ENCODE peak calls at places on chromosomes 3 and 15, in eight cellular contexts. One of them, this sample, is unnamed. For H3K9me3 and H3K27me3, the result is how much of the 10 kb centered on the place peaks cover.

GRCh38 chr3:185631508-185632206 is 45.6 kb downstream of the SENP2 start:
- DNase-seq in body of pancreas: peak
- DNase-seq in CD8-positive, alpha-beta T cell: no peak
- DNase-seq in CD4-positive, CD25-positive, alpha-beta regulatory T cell: no peak
- DNase-seq in transverse colon: no peak
- DNase-seq in tibial artery: no peak
- DNase-seq in neural progenitor cell: no peak
- DNase-seq in PC-9: no peak
- DNase-seq in this sample: peak

GRCh38 chr3:32180151-32180850 is 58.2 kb upstream of the CMTM8 start:
- DNase-seq in transverse colon: no peak
- DNase-seq in neural progenitor cell: no peak
- DNase-seq in CD8-positive, alpha-beta T cell: peak
- DNase-seq in body of pancreas: no peak
- DNase-seq in tibial artery: no peak
- DNase-seq in PC-9: no peak
- DNase-seq in CD4-positive, CD25-positive, alpha-beta regulatory T cell: no peak
- DNase-seq in this sample: no peak

GRCh38 chr3:24046214-24046613 is 101.1 kb downstream of the NR1D2 start:
- DNase-seq in transverse colon: no peak
- DNase-seq in tibial artery: no peak
- DNase-seq in body of pancreas: no peak
- DNase-seq in CD4-positive, CD25-positive, alpha-beta regulatory T cell: no peak
- DNase-seq in CD8-positive, alpha-beta T cell: no peak
- DNase-seq in PC-9: no peak
- DNase-seq in neural progenitor cell: no peak
- DNase-seq in this sample: no peak

GRCh38 chr15:55235637-55236036 is 38.9 kb upstream of the RSL24D1 start:
- DNase-seq in body of pancreas: no peak
- DNase-seq in neural progenitor cell: no peak
- DNase-seq in CD4-positive, CD25-positive, alpha-beta regulatory T cell: no peak
- DNase-seq in CD8-positive, alpha-beta T cell: no peak
- DNase-seq in transverse colon: no peak
- DNase-seq in PC-9: no peak
- DNase-seq in tibial artery: no peak
- DNase-seq in this sample: no peak

GRCh38 chr3:124592658-124593441 is 137.4 kb upstream of the UMPS start:
- DNase-seq in body of pancreas: peak
- DNase-seq in PC-9: peak
- DNase-seq in transverse colon: peak
- DNase-seq in CD4-positive, CD25-positive, alpha-beta regulatory T cell: peak
- DNase-seq in neural progenitor cell: no peak
- DNase-seq in CD8-positive, alpha-beta T cell: no peak
- DNase-seq in tibial artery: no peak
- DNase-seq in this sample: no peak

GRCh38 chr15:56243117-56243773 is 434 bp downstream of the RFX7 start:
- DNase-seq in CD4-positive, CD25-positive, alpha-beta regulatory T cell: peak
- DNase-seq in tibial artery: peak
- DNase-seq in CD8-positive, alpha-beta T cell: peak
- DNase-seq in neural progenitor cell: peak
- DNase-seq in body of pancreas: peak
- DNase-seq in transverse colon: peak
- DNase-seq in PC-9: peak
- DNase-seq in this sample: peak

GRCh38 chr15:57436961-57437360 is 60.7 kb downstream of the CGNL1 start:
- DNase-seq in PC-9: no peak
- DNase-seq in neural progenitor cell: no peak
- DNase-seq in transverse colon: no peak
- DNase-seq in body of pancreas: peak
- DNase-seq in CD8-positive, alpha-beta T cell: no peak
- DNase-seq in tibial artery: no peak
- DNase-seq in CD4-positive, CD25-positive, alpha-beta regulatory T cell: no peak
- DNase-seq in this sample: no peak

GRCh38 chr3:56801151-56801596 is 575 bp downstream of the ARHGEF3 start:
- DNase-seq in CD4-positive, CD25-positive, alpha-beta regulatory T cell: no peak
- DNase-seq in neural progenitor cell: no peak
- DNase-seq in body of pancreas: peak
- DNase-seq in CD8-positive, alpha-beta T cell: peak
- DNase-seq in tibial artery: no peak
- DNase-seq in PC-9: no peak
- DNase-seq in transverse colon: no peak
- DNase-seq in this sample: no peak

GRCh38 chr15:40069178-40070165 is 30.5 kb upstream of the SRP14 start:
- DNase-seq in tibial artery: peak
- DNase-seq in CD4-positive, CD25-positive, alpha-beta regulatory T cell: no peak
- DNase-seq in PC-9: peak
- DNase-seq in CD8-positive, alpha-beta T cell: no peak
- DNase-seq in body of pancreas: peak
- DNase-seq in neural progenitor cell: peak
- DNase-seq in transverse colon: peak
- DNase-seq in this sample: peak

GRCh38 chr15:26013946-26014345 is 150.8 kb upstream of the ATP10A start:
- DNase-seq in CD4-positive, CD25-positive, alpha-beta regulatory T cell: no peak
- DNase-seq in PC-9: no peak
- DNase-seq in body of pancreas: no peak
- DNase-seq in tibial artery: no peak
- DNase-seq in CD8-positive, alpha-beta T cell: no peak
- DNase-seq in transverse colon: no peak
- DNase-seq in neural progenitor cell: no peak
- DNase-seq in this sample: no peak

GRCh38 chr3:62184559-62184958 is 188.8 kb downstream of the FEZF2 start:
- DNase-seq in PC-9: no peak
- DNase-seq in CD8-positive, alpha-beta T cell: no peak
- DNase-seq in neural progenitor cell: no peak
- DNase-seq in CD4-positive, CD25-positive, alpha-beta regulatory T cell: no peak
- DNase-seq in tibial artery: no peak
- DNase-seq in transverse colon: no peak
- DNase-seq in body of pancreas: no peak
- DNase-seq in this sample: peak

GRCh38 chr15:70559223-70559823 is 204.0 kb downstream of the UACA start:
- DNase-seq in transverse colon: peak
- DNase-seq in PC-9: no peak
- DNase-seq in body of pancreas: peak
- DNase-seq in CD8-positive, alpha-beta T cell: peak
- DNase-seq in CD4-positive, CD25-positive, alpha-beta regulatory T cell: peak
- DNase-seq in tibial artery: peak
- DNase-seq in neural progenitor cell: no peak
- DNase-seq in this sample: peak

GRCh38 chr3:54121404-54122045 is 827 bp upstream of the CACNA2D3 start:
- DNase-seq in CD4-positive, CD25-positive, alpha-beta regulatory T cell: no peak
- DNase-seq in tibial artery: no peak
- DNase-seq in CD8-positive, alpha-beta T cell: no peak
- DNase-seq in PC-9: no peak
- DNase-seq in neural progenitor cell: peak
- DNase-seq in transverse colon: no peak
- DNase-seq in body of pancreas: no peak
- DNase-seq in this sample: no peak

GRCh38 chr15:77839970-77840609 is 207.4 kb upstream of the LINGO1 start:
- DNase-seq in neural progenitor cell: no peak
- DNase-seq in CD4-positive, CD25-positive, alpha-beta regulatory T cell: no peak
- DNase-seq in transverse colon: no peak
- DNase-seq in PC-9: no peak
- DNase-seq in CD8-positive, alpha-beta T cell: no peak
- DNase-seq in body of pancreas: no peak
- DNase-seq in tibial artery: no peak
- DNase-seq in this sample: no peak

GRCh38 chr3:86782271-86782670 is 208.7 kb downstream of the VGLL3 start:
- DNase-seq in neural progenitor cell: no peak
- DNase-seq in body of pancreas: no peak
- DNase-seq in CD8-positive, alpha-beta T cell: no peak
- DNase-seq in CD4-positive, CD25-positive, alpha-beta regulatory T cell: no peak
- DNase-seq in transverse colon: no peak
- DNase-seq in tibial artery: no peak
- DNase-seq in PC-9: no peak
- DNase-seq in this sample: no peak

GRCh38 chr3:101809178-101810022 is 30.4 kb downstream of the NXPE3 start:
- DNase-seq in neural progenitor cell: peak
- DNase-seq in tibial artery: no peak
- DNase-seq in CD8-positive, alpha-beta T cell: peak
- DNase-seq in PC-9: peak
- DNase-seq in body of pancreas: peak
- DNase-seq in transverse colon: peak
- DNase-seq in CD4-positive, CD25-positive, alpha-beta regulatory T cell: peak
- DNase-seq in this sample: peak

GRCh38 chr15:83323296-83323711 is 38.8 kb upstream of the BNC1 start:
- DNase-seq in transverse colon: no peak
- DNase-seq in CD4-positive, CD25-positive, alpha-beta regulatory T cell: no peak
- DNase-seq in tibial artery: no peak
- DNase-seq in body of pancreas: peak
- DNase-seq in CD8-positive, alpha-beta T cell: no peak
- DNase-seq in neural progenitor cell: no peak
- DNase-seq in PC-9: no peak
- DNase-seq in this sample: no peak

GRCh38 chr3:136913168-136913567 is 44.6 kb upstream of the IL20RB start:
- DNase-seq in neural progenitor cell: no peak
- DNase-seq in transverse colon: no peak
- DNase-seq in tibial artery: no peak
- DNase-seq in body of pancreas: no peak
- DNase-seq in PC-9: no peak
- DNase-seq in CD4-positive, CD25-positive, alpha-beta regulatory T cell: no peak
- DNase-seq in CD8-positive, alpha-beta T cell: no peak
- DNase-seq in this sample: no peak

GRCh38 chr3:136909187-136909586 is 47.2 kb downstream of the NCK1 start:
- DNase-seq in transverse colon: no peak
- DNase-seq in body of pancreas: no peak
- DNase-seq in tibial artery: no peak
- DNase-seq in CD8-positive, alpha-beta T cell: no peak
- DNase-seq in neural progenitor cell: no peak
- DNase-seq in CD4-positive, CD25-positive, alpha-beta regulatory T cell: no peak
- DNase-seq in PC-9: no peak
- DNase-seq in this sample: no peak

GRCh38 chr3:136914739-136915138 is 43.0 kb upstream of the IL20RB start:
- DNase-seq in transverse colon: no peak
- DNase-seq in tibial artery: no peak
- DNase-seq in CD4-positive, CD25-positive, alpha-beta regulatory T cell: no peak
- DNase-seq in neural progenitor cell: no peak
- DNase-seq in body of pancreas: no peak
- DNase-seq in PC-9: no peak
- DNase-seq in CD8-positive, alpha-beta T cell: no peak
- DNase-seq in this sample: peak

GRCh38 chr3:136906725-136907124 is 44.7 kb downstream of the NCK1 start:
- DNase-seq in CD8-positive, alpha-beta T cell: no peak
- DNase-seq in transverse colon: no peak
- DNase-seq in PC-9: no peak
- DNase-seq in tibial artery: no peak
- DNase-seq in neural progenitor cell: no peak
- DNase-seq in CD4-positive, CD25-positive, alpha-beta regulatory T cell: no peak
- DNase-seq in body of pancreas: no peak
- DNase-seq in this sample: no peak

DNA sequence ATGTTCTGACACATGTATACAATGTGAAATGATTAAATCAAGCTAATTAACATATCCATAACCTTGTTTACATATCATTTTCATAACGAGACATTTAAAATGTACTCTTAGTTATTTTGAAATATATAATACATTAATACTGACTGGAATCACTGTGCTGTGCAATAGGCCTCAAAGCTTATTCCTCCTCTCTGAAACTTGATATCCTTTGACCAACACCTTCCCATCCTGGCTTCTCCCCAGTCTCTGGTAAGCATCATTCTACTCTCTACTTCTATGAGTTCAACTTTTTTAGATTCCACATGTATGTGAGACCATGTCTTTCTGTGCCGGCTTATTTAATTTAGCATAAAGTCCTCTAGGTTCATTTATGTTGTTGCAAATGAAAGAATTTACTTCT is 47.1 kb upstream of the IL20RB start:
- DNase-seq in CD4-positive, CD25-positive, alpha-beta regulatory T cell: no peak
- DNase-seq in neural progenitor cell: no peak
- DNase-seq in body of pancreas: no peak
- DNase-seq in CD8-positive, alpha-beta T cell: no peak
- DNase-seq in transverse colon: no peak
- DNase-seq in tibial artery: no peak
- DNase-seq in PC-9: no peak
- DNase-seq in this sample: no peak
- H3K9me3 ChIP-seq in CD4-positive, CD25-positive, alpha-beta regulatory T cell: under half
- H3K9me3 ChIP-seq in neural progenitor cell: under half
- H3K9me3 ChIP-seq in body of pancreas: under half
- H3K9me3 ChIP-seq in CD8-positive, alpha-beta T cell: under half
- H3K9me3 ChIP-seq in transverse colon: under half
- H3K9me3 ChIP-seq in tibial artery: under half
- H3K9me3 ChIP-seq in PC-9: under half
- H3K9me3 ChIP-seq in this sample: under half

DNA sequence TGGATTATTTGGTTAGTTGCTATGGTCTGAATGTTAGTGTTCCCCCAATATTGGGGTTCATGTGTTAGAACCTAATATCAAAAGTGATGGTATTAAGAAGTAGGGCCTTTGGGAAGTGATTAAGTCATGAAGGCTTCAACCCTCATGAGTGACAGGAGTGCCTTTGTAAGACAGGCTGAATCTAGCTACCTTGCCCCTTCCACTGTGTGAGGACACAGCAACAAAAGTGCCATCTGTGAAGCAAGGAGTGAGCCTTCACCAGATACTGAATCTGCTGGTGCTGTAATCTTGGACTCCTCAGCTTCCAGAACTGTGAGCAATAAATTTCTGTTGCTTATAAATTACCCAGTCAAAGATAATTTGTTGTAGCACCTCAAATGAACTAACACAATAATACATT is 22.6 kb upstream of the SATB1 start:
- DNase-seq in tibial artery: no peak
- DNase-seq in transverse colon: no peak
- DNase-seq in neural progenitor cell: no peak
- DNase-seq in CD4-positive, CD25-positive, alpha-beta regulatory T cell: no peak
- DNase-seq in PC-9: no peak
- DNase-seq in body of pancreas: no peak
- DNase-seq in CD8-positive, alpha-beta T cell: no peak
- DNase-seq in this sample: no peak
- H3K27ac ChIP-seq in tibial artery: no peak
- H3K27ac ChIP-seq in transverse colon: no peak
- H3K27ac ChIP-seq in neural progenitor cell: no peak
- H3K27ac ChIP-seq in CD4-positive, CD25-positive, alpha-beta regulatory T cell: no peak
- H3K27ac ChIP-seq in PC-9: no peak
- H3K27ac ChIP-seq in body of pancreas: no peak
- H3K27ac ChIP-seq in CD8-positive, alpha-beta T cell: no peak
- H3K27ac ChIP-seq in this sample: no peak

DNA sequence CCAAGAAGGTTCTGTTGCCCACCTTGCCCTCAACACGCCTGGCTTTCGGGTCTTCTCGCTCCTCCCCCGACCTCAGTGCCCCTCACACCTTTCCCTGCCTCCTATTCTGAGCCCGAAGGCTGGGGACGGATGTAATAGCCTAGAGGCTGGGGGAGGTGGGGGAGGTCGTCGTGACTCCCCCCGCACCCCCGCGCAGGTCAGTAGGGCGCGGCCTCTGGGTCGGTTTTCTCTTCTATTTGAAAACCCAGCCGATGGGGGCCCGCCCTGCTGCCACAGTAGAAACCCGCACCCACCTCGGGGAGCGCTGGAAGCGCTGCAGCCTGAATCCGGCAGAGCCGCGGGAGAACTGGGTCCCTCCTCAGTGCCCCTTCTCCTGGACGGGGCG is 1.0 kb upstream of the RBPMS2 start:
- DNase-seq in transverse colon: no peak
- DNase-seq in CD4-positive, CD25-positive, alpha-beta regulatory T cell: no peak
- DNase-seq in body of pancreas: no peak
- DNase-seq in tibial artery: no peak
- DNase-seq in PC-9: no peak
- DNase-seq in neural progenitor cell: peak
- DNase-seq in CD8-positive, alpha-beta T cell: no peak
- DNase-seq in this sample: no peak
- H3K27me3 ChIP-seq in transverse colon: under half
- H3K27me3 ChIP-seq in CD4-positive, CD25-positive, alpha-beta regulatory T cell: under half
- H3K27me3 ChIP-seq in body of pancreas: under half
- H3K27me3 ChIP-seq in tibial artery: under half
- H3K27me3 ChIP-seq in PC-9: under half
- H3K27me3 ChIP-seq in neural progenitor cell: half or more
- H3K27me3 ChIP-seq in CD8-positive, alpha-beta T cell: under half
- H3K27me3 ChIP-seq in this sample: under half

GRCh38 chr15:79916424-79916823 is 19.6 kb upstream of the MTHFS start:
- DNase-seq in neural progenitor cell: no peak
- DNase-seq in body of pancreas: no peak
- DNase-seq in PC-9: no peak
- DNase-seq in tibial artery: no peak
- DNase-seq in transverse colon: no peak
- DNase-seq in CD8-positive, alpha-beta T cell: no peak
- DNase-seq in CD4-positive, CD25-positive, alpha-beta regulatory T cell: no peak
- DNase-seq in this sample: no peak
- H3K9me3 ChIP-seq in neural progenitor cell: under half
- H3K9me3 ChIP-seq in body of pancreas: under half
- H3K9me3 ChIP-seq in PC-9: half or more
- H3K9me3 ChIP-seq in tibial artery: under half
- H3K9me3 ChIP-seq in transverse colon: half or more
- H3K9me3 ChIP-seq in CD8-positive, alpha-beta T cell: under half
- H3K9me3 ChIP-seq in CD4-positive, CD25-positive, alpha-beta regulatory T cell: half or more
- H3K9me3 ChIP-seq in this sample: half or more

This sample was measured in A673.